ENCODE peak calls at places on chromosomes 12 and 14, in seven cellular contexts. J, B, K, F, N, D and A are unnamed samples.

GRCh38 chr12:38783304-38783703 is 122.1 kb downstream of the CPNE8 start:
- DNase-seq in B (no peak), J (no peak), N (no peak), K (no peak), F (no peak), D (no peak), A (no peak)

GRCh38 chr12:130438243-130438620 is 100.5 kb downstream of the PIWIL1 start:
- DNase-seq in D (no peak), N (no peak), B (no peak), K (no peak), F (no peak), J (no peak), A (no peak)

GRCh38 chr14:95510804-95511203 is 5.6 kb downstream of the SYNE3 start:
- DNase-seq in F (no peak), N (no peak), D (no peak), B (no peak), K (no peak), J (no peak), A (no peak)

GRCh38 chr12:29671742-29672141 is 112.0 kb downstream of the TMTC1 start:
- DNase-seq in N (no peak), J (no peak), K (no peak), D (no peak), F (no peak), B (no peak), A (no peak)

GRCh38 chr14:24274101-24274543 is 2.7 kb upstream of the RABGGTA start:
- DNase-seq in F (no peak), D (no peak), J (no peak), K (peak), N (no peak), B (no peak), A (peak)

GRCh38 chr14:69287096-69287991 is 27.4 kb downstream of the GALNT16 start:
- DNase-seq in J (no peak), B (peak), N (no peak), F (peak), D (no peak), K (no peak), A (peak)

GRCh38 chr12:20077618-20078017 is 290.7 kb upstream of the PDE3A start:
- DNase-seq in D (no peak), B (no peak), N (no peak), J (no peak), K (no peak), F (no peak), A (no peak)

GRCh38 chr12:32659908-32660440 is 19.1 kb upstream of the DNM1L start:
- DNase-seq in F (no peak), K (no peak), B (no peak), N (no peak), D (no peak), J (no peak), A (no peak)

GRCh38 chr14:103071544-103072251 is 12.3 kb upstream of the LBHD2 start:
- DNase-seq in J (no peak), B (no peak), K (no peak), D (no peak), N (no peak), F (no peak), A (no peak)

GRCh38 chr12:14111230-14111865 is 129.9 kb upstream of the GRIN2B start:
- DNase-seq in F (no peak), K (no peak), B (no peak), D (peak), J (no peak), N (peak), A (no peak)

GRCh38 chr14:60656755-60657608 is 7.7 kb upstream of the SIX1 start:
- DNase-seq in N (no peak), F (no peak), D (peak), B (no peak), K (peak), J (peak), A (peak)

GRCh38 chr14:70052990-70053389 is 135.8 kb downstream of the SLC8A3 start:
- DNase-seq in K (peak), B (no peak), J (peak), D (no peak), N (no peak), F (no peak), A (peak)

GRCh38 chr12:112031472-112031871 is 18.2 kb downstream of the ERP29 start:
- DNase-seq in F (no peak), N (no peak), D (no peak), J (no peak), K (peak), B (no peak), A (no peak)

GRCh38 chr12:26271024-26271423 is 75.7 kb downstream of the SSPN start:
- DNase-seq in F (no peak), K (peak), N (no peak), B (no peak), J (no peak), D (no peak), A (peak)

GRCh38 chr14:86166541-86166940 is 636.6 kb downstream of the FLRT2 start:
- DNase-seq in J (no peak), N (no peak), D (no peak), K (no peak), F (no peak), B (no peak), A (no peak)

GRCh38 chr12:123075591-123076171 is 75.2 kb downstream of the PITPNM2 start:
- DNase-seq in N (no peak), K (no peak), D (no peak), B (peak), F (no peak), J (no peak), A (no peak)

GRCh38 chr12:104707179-104707578 is 250.4 kb downstream of the CHST11 start:
- DNase-seq in N (no peak), K (peak), B (no peak), D (no peak), F (no peak), J (no peak), A (peak)

GRCh38 chr12:109873653-109874052 is 6.7 kb downstream of the GLTP start:
- DNase-seq in N (no peak), F (no peak), D (no peak), K (peak), B (no peak), J (peak), A (no peak)

GRCh38 chr12:20601668-20602280 is 93.4 kb upstream of the SLCO1C1 start:
- DNase-seq in K (peak), D (peak), J (peak), F (no peak), B (no peak), N (no peak), A (peak)

GRCh38 chr14:96509457-96510090 is 7.4 kb downstream of the PAPOLA start:
- DNase-seq in D (no peak), J (no peak), N (no peak), K (no peak), F (no peak), B (no peak), A (no peak)

GRCh38 chr14:42307239-42307825 is 700.7 kb downstream of the LRFN5 start:
- DNase-seq in K (no peak), F (no peak), J (no peak), B (no peak), D (no peak), N (no peak), A (no peak)

GRCh38 chr12:57049890-57050289 is at the start of gene MYO1A:
- DNase-seq in D (no peak), J (no peak), B (no peak), F (no peak), N (no peak), K (peak), A (no peak)

GRCh38 chr12:51406859-51407258 is 15.7 kb upstream of the GALNT6 start:
- DNase-seq in N (no peak), F (peak), D (no peak), J (no peak), K (no peak), B (no peak), A (no peak)

GRCh38 chr14:50964683-50965390 is 20.6 kb upstream of the PYGL start:
- DNase-seq in J (peak), D (peak), K (peak), N (peak), B (peak), F (peak), A (peak)

GRCh38 chr12:52149651-52150241 is 42.1 kb downstream of the KRT80 start:
- DNase-seq in J (no peak), N (no peak), F (no peak), K (no peak), D (no peak), B (no peak), A (no peak)

GRCh38 chr12:1805441-1806081 is 14.8 kb upstream of the LRTM2 start:
- DNase-seq in K (no peak), D (no peak), N (no peak), F (no peak), B (no peak), J (no peak), A (no peak)

GRCh38 chr14:63478024-63478423 is 65.2 kb downstream of the PPP2R5E start:
- DNase-seq in F (no peak), K (no peak), D (no peak), J (no peak), N (no peak), B (no peak), A (no peak)

GRCh38 chr12:89019439-89020120 is 332.7 kb downstream of the DUSP6 start:
- DNase-seq in B (peak), K (peak), F (peak), N (peak), J (peak), D (peak), A (peak)
- H3K4me3 ChIP-seq in B (peak), K (peak), F (peak), N (peak), J (peak), D (peak), A (peak)

DNA sequence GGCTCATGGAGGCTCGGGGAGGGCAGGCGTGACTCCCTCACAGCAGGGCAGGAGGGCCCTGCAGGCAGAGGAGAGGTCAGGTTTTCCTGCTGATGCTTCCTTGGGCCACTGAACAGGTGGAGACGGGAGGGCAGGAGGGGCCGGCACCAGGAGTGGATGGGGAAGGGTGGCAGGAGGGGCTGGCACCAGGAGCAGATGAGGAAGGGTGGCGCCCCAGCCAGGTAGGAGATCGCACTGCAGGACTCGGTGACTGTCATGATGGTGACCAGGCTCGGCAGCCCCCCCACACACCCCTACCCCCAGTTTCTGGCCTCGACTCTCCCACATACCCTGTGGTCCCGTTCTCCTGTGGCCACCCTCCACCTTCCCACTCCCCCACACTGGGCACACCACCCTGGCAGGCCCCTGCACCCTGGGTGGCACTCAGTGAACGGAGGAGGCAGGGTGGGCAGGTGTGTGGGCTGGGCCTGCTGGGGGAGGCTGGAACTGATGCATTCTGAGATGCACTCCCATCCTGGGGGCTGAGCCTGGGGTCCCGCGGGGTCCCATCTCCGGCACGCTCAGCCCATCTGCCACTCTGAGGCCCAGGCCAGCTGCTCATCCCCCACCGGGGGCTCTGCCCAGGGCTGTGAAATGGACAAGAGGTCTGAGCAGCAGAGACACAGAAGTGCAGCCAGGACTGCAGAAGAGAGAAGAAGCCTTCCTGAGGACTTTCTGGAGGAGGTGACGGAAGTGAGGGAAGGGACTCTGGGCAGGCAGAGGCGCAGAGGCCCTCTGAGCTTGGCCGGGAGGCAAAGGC is 2.8 kb downstream of the NUDT14 start:
- DNase-seq in J (no peak), D (no peak), N (no peak), F (no peak), K (no peak), B (no peak), A (no peak)
- TF ChIP-seq CTCF in J (no peak), D (no peak), N (no peak), F (no peak), K (no peak), B (no peak), A (no peak)

GRCh38 chr12:93536766-93537515 is 35.5 kb upstream of the SOCS2 start:
- DNase-seq in K (peak), D (no peak), F (no peak), J (peak), N (no peak), B (no peak), A (no peak)
- H3K4me3 ChIP-seq in K (no peak), D (no peak), F (no peak), J (no peak), N (no peak), B (no peak), A (no peak)

GRCh38 chr12:116141110-116141832 is 136.2 kb downstream of the MED13L start:
- DNase-seq in N (no peak), D (no peak), B (no peak), K (no peak), J (no peak), F (no peak), A (no peak)
- TF ChIP-seq CTCF in N (peak), D (peak), B (no peak), K (peak), J (peak), F (peak), A (peak)

GRCh38 chr12:47156167-47156736 is 76.5 kb upstream of the AMIGO2 start:
- DNase-seq in B (peak), N (no peak), F (peak), K (peak), D (no peak), J (peak), A (no peak)
- H3K4me3 ChIP-seq in B (no peak), N (no peak), F (no peak), K (no peak), D (no peak), J (no peak), A (no peak)

GRCh38 chr12:47317182-47317915 is 237.6 kb upstream of the AMIGO2 start:
- DNase-seq in K (no peak), N (no peak), F (no peak), B (no peak), J (peak), D (no peak), A (no peak)
- TF ChIP-seq CTCF in K (no peak), N (no peak), F (no peak), B (no peak), J (no peak), D (no peak), A (no peak)

GRCh38 chr14:99556134-99556791 is 47.7 kb downstream of the CCDC85C start:
- DNase-seq in J (no peak), K (no peak), F (no peak), B (no peak), D (no peak), N (no peak), A (no peak)
- H3K4me3 ChIP-seq in J (no peak), K (no peak), F (no peak), B (no peak), D (no peak), N (no peak), A (no peak)

GRCh38 chr14:71319646-71320045 is 412.4 kb downstream of the PCNX1 start:
- DNase-seq in J (peak), N (peak), D (peak), K (peak), B (no peak), F (no peak), A (peak)

GRCh38 chr14:71320734-71321555 is 413.7 kb downstream of the PCNX1 start:
- DNase-seq in J (peak), F (no peak), K (peak), D (peak), N (no peak), B (peak), A (peak)

GRCh38 chr14:71317385-71318096 is 410.3 kb downstream of the PCNX1 start:
- DNase-seq in B (no peak), K (no peak), N (no peak), J (peak), F (no peak), D (no peak), A (peak)

GRCh38 chr14:71320107-71320733 is 413.0 kb downstream of the PCNX1 start:
- DNase-seq in D (peak), B (peak), K (peak), N (peak), F (peak), J (peak), A (peak)

DNA sequence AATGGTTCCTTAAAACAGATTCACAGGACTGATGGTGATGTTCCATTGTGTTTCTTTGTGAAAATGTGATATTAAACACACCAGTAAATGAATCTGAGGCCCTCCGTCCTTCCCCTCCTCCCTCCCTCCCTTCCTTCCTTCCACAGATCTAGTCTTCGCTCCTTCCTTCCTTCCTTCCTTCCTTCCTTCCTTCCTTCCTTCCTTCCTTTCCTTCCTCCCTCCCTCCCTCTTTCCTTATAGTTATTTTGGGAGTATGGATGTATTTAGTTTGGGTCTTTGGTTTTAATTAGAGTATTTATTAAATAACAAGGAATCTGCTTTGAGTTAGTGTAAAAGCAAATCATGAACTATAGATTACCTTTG is 410.8 kb downstream of the PCNX1 start:
- DNase-seq in F (no peak), B (no peak), D (no peak), J (no peak), K (no peak), N (no peak), A (no peak)
- TF ChIP-seq CTCF in F (no peak), B (no peak), D (no peak), J (no peak), K (no peak), N (no peak), A (no peak)

DNA sequence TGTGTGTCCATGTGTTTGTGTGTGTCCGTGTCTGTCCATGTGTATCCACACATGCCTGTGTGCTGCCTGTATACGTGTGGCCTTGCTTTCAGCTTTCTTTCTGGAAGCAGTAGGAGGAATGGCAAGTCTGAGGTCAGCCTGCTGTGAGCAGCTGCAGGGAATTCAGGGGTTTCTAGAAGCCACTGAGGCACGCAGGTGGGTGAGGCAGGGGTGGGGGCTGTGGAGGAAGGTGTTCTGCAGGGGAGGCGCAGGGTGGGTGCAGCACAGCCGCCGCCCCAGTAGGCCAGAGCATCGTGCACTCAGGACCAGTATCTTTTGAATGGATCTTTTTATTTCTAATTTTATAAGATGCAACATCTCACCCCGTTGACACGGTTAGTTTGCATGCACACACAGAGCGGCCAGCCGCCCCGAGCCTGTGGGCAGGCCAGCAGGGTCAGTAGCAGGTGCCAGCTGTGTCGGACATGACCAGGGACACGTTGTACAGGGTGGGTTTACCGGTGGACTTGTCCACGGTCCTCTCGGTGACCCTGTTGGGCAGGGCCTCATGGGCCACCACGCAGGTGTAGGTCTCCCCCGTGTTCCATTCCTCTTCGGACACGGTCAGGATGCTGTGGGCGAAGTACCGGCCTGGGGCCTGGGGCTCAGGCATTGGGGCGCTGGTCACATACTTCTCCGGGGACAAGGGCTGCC is 327.7 kb downstream of the TMEM121 start:
- DNase-seq in N (no peak), D (no peak), B (no peak), F (peak), J (no peak), K (no peak), A (no peak)
- H3K4me3 ChIP-seq in N (no peak), D (no peak), B (no peak), F (no peak), J (no peak), K (no peak), A (no peak)